ENCODE peak calls at places on chromosomes 6 and 20, in five cellular contexts. C is mesenchymal stem cell, V is NCI-H1436, G is natural killer cell, W is IMR-90. S is an unnamed sample.

GRCh38 chr6:106170030-106170791 is 84.1 kb downstream of the PRDM1 start:
- DNase-seq in C (no peak), V (no peak), G (no peak), W (no peak), S (no peak)

GRCh38 chr6:89118931-89119330 is 1.1 kb upstream of the SRSF12 start:
- DNase-seq in C (no peak), V (no peak), G (no peak), W (no peak), S (no peak)

GRCh38 chr20:20593447-20594170 is 118.8 kb downstream of the RALGAPA2 start:
- DNase-seq in C (peak), V (peak), G (no peak), W (peak), S (no peak)

GRCh38 chr20:57717797-57718196 is 8.0 kb upstream of the PMEPA1 start:
- DNase-seq in C (no peak), V (no peak), G (no peak), W (no peak), S (no peak)

GRCh38 chr20:54794110-54794509 is 318.7 kb downstream of the DOK5 start:
- DNase-seq in C (no peak), V (no peak), G (no peak), W (no peak), S (no peak)

GRCh38 chr6:82374481-82374880 is 10.9 kb downstream of the TPBG start:
- DNase-seq in C (peak), V (no peak), G (no peak), W (peak), S (no peak)

GRCh38 chr6:117637770-117638169 is 35.5 kb upstream of the GOPC start:
- DNase-seq in C (no peak), V (no peak), G (no peak), W (no peak), S (no peak)

GRCh38 chr6:68718379-68719073 is 83.4 kb downstream of the ADGRB3 start:
- DNase-seq in C (peak), V (peak), G (no peak), W (no peak), S (peak)

GRCh38 chr6:82227770-82228169 is 19.8 kb downstream of the IBTK start:
- DNase-seq in C (no peak), V (no peak), G (no peak), W (no peak), S (no peak)

GRCh38 chr20:34069341-34070078 is 42.5 kb downstream of the EIF2S2 start:
- DNase-seq in C (peak), V (peak), G (peak), W (peak), S (peak)

GRCh38 chr6:112310439-112311154 is 36.5 kb upstream of the RFPL4B start:
- DNase-seq in C (no peak), V (no peak), G (no peak), W (no peak), S (no peak)

GRCh38 chr6:166633732-166634535 is 6.9 kb upstream of the RPS6KA2 start:
- DNase-seq in C (peak), V (no peak), G (no peak), W (peak), S (no peak)

S was measured in NCI-H2107.